ENCODE peak calls at places on chromosomes 12 and 14, in eight cellular contexts. One of them, this sample, is unnamed.

GRCh38 chr14:76926521-76927251 is 100.5 kb downstream of the LRRC74A start:
- DNase-seq in ovary: peak
- DNase-seq in PC-9: no peak
- DNase-seq in uterus: peak
- DNase-seq in heart right ventricle: peak
- DNase-seq in brain microvascular endothelial cell: peak
- DNase-seq in endodermal cell: peak
- DNase-seq in tibial artery: peak
- DNase-seq in this sample: no peak

GRCh38 chr14:53278602-53279506 is 125.7 kb upstream of the DDHD1 start:
- DNase-seq in ovary: no peak
- DNase-seq in PC-9: peak
- DNase-seq in uterus: no peak
- DNase-seq in heart right ventricle: no peak
- DNase-seq in brain microvascular endothelial cell: peak
- DNase-seq in endodermal cell: no peak
- DNase-seq in tibial artery: no peak
- DNase-seq in this sample: peak

GRCh38 chr12:102426599-102427541 is 53.5 kb downstream of the IGF1 start:
- DNase-seq in ovary: no peak
- DNase-seq in PC-9: no peak
- DNase-seq in uterus: no peak
- DNase-seq in heart right ventricle: no peak
- DNase-seq in brain microvascular endothelial cell: no peak
- DNase-seq in endodermal cell: no peak
- DNase-seq in tibial artery: no peak
- DNase-seq in this sample: peak

GRCh38 chr14:93824076-93824475 is 35.8 kb upstream of the PRIMA1 start:
- DNase-seq in ovary: no peak
- DNase-seq in PC-9: no peak
- DNase-seq in uterus: no peak
- DNase-seq in heart right ventricle: no peak
- DNase-seq in brain microvascular endothelial cell: no peak
- DNase-seq in endodermal cell: no peak
- DNase-seq in tibial artery: no peak
- DNase-seq in this sample: no peak

GRCh38 chr14:93880025-93880820 is 46.9 kb upstream of the FAM181A start:
- DNase-seq in ovary: no peak
- DNase-seq in PC-9: no peak
- DNase-seq in uterus: peak
- DNase-seq in heart right ventricle: no peak
- DNase-seq in brain microvascular endothelial cell: no peak
- DNase-seq in endodermal cell: no peak
- DNase-seq in tibial artery: peak
- DNase-seq in this sample: no peak

GRCh38 chr12:75951399-75952228 is 80.0 kb downstream of the PHLDA1 start:
- DNase-seq in ovary: no peak
- DNase-seq in PC-9: no peak
- DNase-seq in uterus: no peak
- DNase-seq in heart right ventricle: no peak
- DNase-seq in brain microvascular endothelial cell: no peak
- DNase-seq in endodermal cell: no peak
- DNase-seq in tibial artery: no peak
- DNase-seq in this sample: no peak

GRCh38 chr12:100461330-100461973 is 12.2 kb upstream of the NR1H4 start:
- DNase-seq in ovary: no peak
- DNase-seq in PC-9: no peak
- DNase-seq in uterus: no peak
- DNase-seq in heart right ventricle: no peak
- DNase-seq in brain microvascular endothelial cell: no peak
- DNase-seq in endodermal cell: no peak
- DNase-seq in tibial artery: no peak
- DNase-seq in this sample: no peak

GRCh38 chr12:51011960-51012359 is 14.2 kb downstream of the SLC11A2 start:
- DNase-seq in ovary: no peak
- DNase-seq in PC-9: no peak
- DNase-seq in uterus: no peak
- DNase-seq in heart right ventricle: no peak
- DNase-seq in brain microvascular endothelial cell: no peak
- DNase-seq in endodermal cell: no peak
- DNase-seq in tibial artery: no peak
- DNase-seq in this sample: no peak

GRCh38 chr12:8011331-8011730 is 21.2 kb upstream of the FOXJ2 start:
- DNase-seq in ovary: no peak
- DNase-seq in PC-9: no peak
- DNase-seq in uterus: no peak
- DNase-seq in heart right ventricle: no peak
- DNase-seq in brain microvascular endothelial cell: peak
- DNase-seq in endodermal cell: no peak
- DNase-seq in tibial artery: no peak
- DNase-seq in this sample: peak

GRCh38 chr14:104223810-104224515 is 85.6 kb downstream of the KIF26A start:
- DNase-seq in ovary: no peak
- DNase-seq in PC-9: no peak
- DNase-seq in uterus: no peak
- DNase-seq in heart right ventricle: no peak
- DNase-seq in brain microvascular endothelial cell: no peak
- DNase-seq in endodermal cell: no peak
- DNase-seq in tibial artery: no peak
- DNase-seq in this sample: no peak

GRCh38 chr14:53925201-53925766 is 31.3 kb downstream of the BMP4 start:
- DNase-seq in ovary: no peak
- DNase-seq in PC-9: no peak
- DNase-seq in uterus: no peak
- DNase-seq in heart right ventricle: no peak
- DNase-seq in brain microvascular endothelial cell: no peak
- DNase-seq in endodermal cell: no peak
- DNase-seq in tibial artery: no peak
- DNase-seq in this sample: no peak

GRCh38 chr14:22106700-22107697 is 433.4 kb upstream of the OR4E1 start:
- DNase-seq in ovary: no peak
- DNase-seq in PC-9: no peak
- DNase-seq in uterus: no peak
- DNase-seq in heart right ventricle: no peak
- DNase-seq in brain microvascular endothelial cell: no peak
- DNase-seq in endodermal cell: no peak
- DNase-seq in tibial artery: no peak
- DNase-seq in this sample: no peak

GRCh38 chr14:67515386-67516079 is 17.6 kb upstream of the PLEKHH1 start:
- DNase-seq in ovary: no peak
- DNase-seq in PC-9: peak
- DNase-seq in uterus: no peak
- DNase-seq in heart right ventricle: peak
- DNase-seq in brain microvascular endothelial cell: no peak
- DNase-seq in endodermal cell: peak
- DNase-seq in tibial artery: peak
- DNase-seq in this sample: no peak

GRCh38 chr14:92531151-92531873 is 17.7 kb downstream of the RIN3 start:
- DNase-seq in ovary: no peak
- DNase-seq in PC-9: no peak
- DNase-seq in uterus: no peak
- DNase-seq in heart right ventricle: no peak
- DNase-seq in brain microvascular endothelial cell: no peak
- DNase-seq in endodermal cell: no peak
- DNase-seq in tibial artery: peak
- DNase-seq in this sample: no peak

GRCh38 chr14:95463173-95463901 is 53.1 kb downstream of the SYNE3 start:
- DNase-seq in ovary: no peak
- DNase-seq in PC-9: no peak
- DNase-seq in uterus: no peak
- DNase-seq in heart right ventricle: no peak
- DNase-seq in brain microvascular endothelial cell: no peak
- DNase-seq in endodermal cell: no peak
- DNase-seq in tibial artery: no peak
- DNase-seq in this sample: no peak

GRCh38 chr12:94561943-94562411 is 88.4 kb downstream of the TMCC3 start:
- DNase-seq in ovary: no peak
- DNase-seq in PC-9: peak
- DNase-seq in uterus: no peak
- DNase-seq in heart right ventricle: peak
- DNase-seq in brain microvascular endothelial cell: no peak
- DNase-seq in endodermal cell: peak
- DNase-seq in tibial artery: no peak
- DNase-seq in this sample: no peak

GRCh38 chr14:102362084-102362483 is 606 bp downstream of the CINP start:
- DNase-seq in ovary: no peak
- DNase-seq in PC-9: no peak
- DNase-seq in uterus: no peak
- DNase-seq in heart right ventricle: no peak
- DNase-seq in brain microvascular endothelial cell: peak
- DNase-seq in endodermal cell: no peak
- DNase-seq in tibial artery: no peak
- DNase-seq in this sample: peak

GRCh38 chr12:89212339-89212771 is 139.9 kb downstream of the DUSP6 start:
- DNase-seq in ovary: no peak
- DNase-seq in PC-9: no peak
- DNase-seq in uterus: no peak
- DNase-seq in heart right ventricle: peak
- DNase-seq in brain microvascular endothelial cell: no peak
- DNase-seq in endodermal cell: no peak
- DNase-seq in tibial artery: no peak
- DNase-seq in this sample: no peak

GRCh38 chr12:123591702-123592481 is 7.5 kb downstream of the TMED2 start:
- DNase-seq in ovary: no peak
- DNase-seq in PC-9: no peak
- DNase-seq in uterus: no peak
- DNase-seq in heart right ventricle: no peak
- DNase-seq in brain microvascular endothelial cell: peak
- DNase-seq in endodermal cell: no peak
- DNase-seq in tibial artery: no peak
- DNase-seq in this sample: peak

GRCh38 chr12:31790759-31791158 is 61.9 kb upstream of the AMN1 start:
- DNase-seq in ovary: no peak
- DNase-seq in PC-9: no peak
- DNase-seq in uterus: no peak
- DNase-seq in heart right ventricle: no peak
- DNase-seq in brain microvascular endothelial cell: no peak
- DNase-seq in endodermal cell: no peak
- DNase-seq in tibial artery: no peak
- DNase-seq in this sample: no peak

GRCh38 chr12:7588703-7589329 is 76.9 kb downstream of the APOBEC1 start:
- DNase-seq in ovary: no peak
- DNase-seq in PC-9: peak
- DNase-seq in uterus: no peak
- DNase-seq in heart right ventricle: no peak
- DNase-seq in brain microvascular endothelial cell: peak
- DNase-seq in endodermal cell: peak
- DNase-seq in tibial artery: no peak
- DNase-seq in this sample: no peak

GRCh38 chr12:105922670-105923102 is 216.1 kb downstream of the NUAK1 start:
- DNase-seq in ovary: no peak
- DNase-seq in PC-9: no peak
- DNase-seq in uterus: no peak
- DNase-seq in heart right ventricle: no peak
- DNase-seq in brain microvascular endothelial cell: peak
- DNase-seq in endodermal cell: no peak
- DNase-seq in tibial artery: no peak
- DNase-seq in this sample: peak

GRCh38 chr14:92513204-92513965 is at the start of gene RIN3:
- DNase-seq in ovary: peak
- DNase-seq in PC-9: peak
- DNase-seq in uterus: peak
- DNase-seq in heart right ventricle: peak
- DNase-seq in brain microvascular endothelial cell: peak
- DNase-seq in endodermal cell: peak
- DNase-seq in tibial artery: no peak
- DNase-seq in this sample: peak

GRCh38 chr12:83388551-83388950 is 701.8 kb downstream of the TMTC2 start:
- DNase-seq in ovary: no peak
- DNase-seq in PC-9: no peak
- DNase-seq in uterus: no peak
- DNase-seq in heart right ventricle: no peak
- DNase-seq in brain microvascular endothelial cell: no peak
- DNase-seq in endodermal cell: no peak
- DNase-seq in tibial artery: no peak
- DNase-seq in this sample: no peak

GRCh38 chr12:83389237-83389996 is 702.7 kb downstream of the TMTC2 start:
- DNase-seq in ovary: peak
- DNase-seq in PC-9: no peak
- DNase-seq in uterus: no peak
- DNase-seq in heart right ventricle: peak
- DNase-seq in brain microvascular endothelial cell: no peak
- DNase-seq in endodermal cell: peak
- DNase-seq in tibial artery: no peak
- DNase-seq in this sample: no peak

GRCh38 chr12:83390186-83390585 is 703.5 kb downstream of the TMTC2 start:
- DNase-seq in ovary: no peak
- DNase-seq in PC-9: no peak
- DNase-seq in uterus: no peak
- DNase-seq in heart right ventricle: no peak
- DNase-seq in brain microvascular endothelial cell: no peak
- DNase-seq in endodermal cell: no peak
- DNase-seq in tibial artery: no peak
- DNase-seq in this sample: no peak
- H3K27ac ChIP-seq in ovary: no peak
- H3K27ac ChIP-seq in PC-9: no peak
- H3K27ac ChIP-seq in uterus: no peak
- H3K27ac ChIP-seq in heart right ventricle: no peak
- H3K27ac ChIP-seq in brain microvascular endothelial cell: no peak
- H3K27ac ChIP-seq in endodermal cell: no peak
- H3K27ac ChIP-seq in tibial artery: no peak
- H3K27ac ChIP-seq in this sample: no peak

GRCh38 chr14:90383731-90384542 is 12.9 kb upstream of the CALM1 start:
- DNase-seq in ovary: peak
- DNase-seq in PC-9: peak
- DNase-seq in uterus: peak
- DNase-seq in heart right ventricle: peak
- DNase-seq in brain microvascular endothelial cell: peak
- DNase-seq in endodermal cell: peak
- DNase-seq in tibial artery: peak
- DNase-seq in this sample: peak
- H3K27ac ChIP-seq in ovary: peak
- H3K27ac ChIP-seq in PC-9: peak
- H3K27ac ChIP-seq in uterus: peak
- H3K27ac ChIP-seq in heart right ventricle: peak
- H3K27ac ChIP-seq in brain microvascular endothelial cell: peak
- H3K27ac ChIP-seq in endodermal cell: peak
- H3K27ac ChIP-seq in tibial artery: peak
- H3K27ac ChIP-seq in this sample: peak

GRCh38 chr14:70896981-70897380 is 10.3 kb upstream of the PCNX1 start:
- DNase-seq in ovary: no peak
- DNase-seq in PC-9: no peak
- DNase-seq in uterus: no peak
- DNase-seq in heart right ventricle: no peak
- DNase-seq in brain microvascular endothelial cell: no peak
- DNase-seq in endodermal cell: no peak
- DNase-seq in tibial artery: no peak
- DNase-seq in this sample: no peak
- H3K27ac ChIP-seq in ovary: no peak
- H3K27ac ChIP-seq in PC-9: no peak
- H3K27ac ChIP-seq in uterus: peak
- H3K27ac ChIP-seq in heart right ventricle: no peak
- H3K27ac ChIP-seq in brain microvascular endothelial cell: no peak
- H3K27ac ChIP-seq in endodermal cell: no peak
- H3K27ac ChIP-seq in tibial artery: peak
- H3K27ac ChIP-seq in this sample: peak

DNA sequence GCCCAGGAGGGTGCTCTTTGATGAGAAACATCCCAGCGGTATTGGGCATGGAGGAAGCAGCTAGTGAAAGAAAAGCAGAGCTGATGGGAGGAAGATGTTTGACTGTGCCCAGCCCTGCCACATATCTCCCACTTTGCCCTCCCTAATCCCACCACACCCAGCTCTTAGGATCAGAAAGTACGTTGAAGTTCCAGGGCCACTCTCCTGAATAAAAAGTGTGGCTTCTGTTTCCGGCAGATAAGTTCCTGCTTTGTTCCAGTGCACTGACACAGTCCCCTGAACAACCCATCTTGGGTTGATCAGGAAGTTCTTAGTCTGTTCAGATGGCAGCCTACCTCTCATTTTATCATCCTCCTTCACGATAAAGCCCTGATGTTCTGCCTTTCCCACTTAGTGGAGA is 16.5 kb downstream of the TPCN1 start:
- DNase-seq in ovary: no peak
- DNase-seq in PC-9: no peak
- DNase-seq in uterus: no peak
- DNase-seq in heart right ventricle: no peak
- DNase-seq in brain microvascular endothelial cell: no peak
- DNase-seq in endodermal cell: no peak
- DNase-seq in tibial artery: peak
- DNase-seq in this sample: no peak
- H3K27ac ChIP-seq in ovary: no peak
- H3K27ac ChIP-seq in PC-9: peak
- H3K27ac ChIP-seq in uterus: peak
- H3K27ac ChIP-seq in heart right ventricle: peak
- H3K27ac ChIP-seq in brain microvascular endothelial cell: no peak
- H3K27ac ChIP-seq in endodermal cell: no peak
- H3K27ac ChIP-seq in tibial artery: peak
- H3K27ac ChIP-seq in this sample: no peak

This sample was measured in astrocyte.